ENCODE peak calls at places on chromosomes 12 and 14, in seven cellular contexts. W, G, F, K, I, Q and X are unnamed samples.

GRCh38 chr14:101111620-101112290 is 208.2 kb upstream of the RTL1 start:
- DNase-seq in Q (no peak), F (no peak), I (no peak), K (no peak), G (no peak), W (no peak), X (no peak)

GRCh38 chr12:111398530-111398929 is 7.2 kb upstream of the SH2B3 start:
- DNase-seq in Q (no peak), K (no peak), I (no peak), W (no peak), G (no peak), F (no peak), X (no peak)

GRCh38 chr14:61750708-61751474 is 11.3 kb upstream of the SNAPC1 start:
- DNase-seq in W (peak; percentile 73), K (peak; percentile 59), I (peak; percentile 89), F (peak; percentile 18), G (peak; percentile 64), Q (no peak), X (peak; percentile 76)

GRCh38 chr14:96614528-96614927 is 112.3 kb downstream of the PAPOLA start:
- DNase-seq in W (no peak), G (no peak), I (no peak), Q (no peak), K (no peak), F (no peak), X (no peak)

GRCh38 chr14:95314609-95315008 is 5.1 kb downstream of the CLMN start:
- DNase-seq in Q (peak; percentile 58), W (no peak), I (peak; percentile 72), G (no peak), K (no peak), F (no peak), X (no peak)

GRCh38 chr14:20684662-20685456 is 499 bp downstream of the RNASE4 start:
- DNase-seq in Q (no peak), G (no peak), K (no peak), W (peak; percentile 4), I (no peak), F (no peak), X (peak; percentile 45)

GRCh38 chr14:84465890-84466289 is 1064.1 kb upstream of the FLRT2 start:
- DNase-seq in G (no peak), W (no peak), K (no peak), I (no peak), F (no peak), Q (peak; percentile 78), X (peak; percentile 43)

GRCh38 chr14:54981698-54982097 is 45.2 kb downstream of the WDHD1 start:
- DNase-seq in F (no peak), I (no peak), G (no peak), Q (no peak), W (no peak), K (no peak), X (no peak)

GRCh38 chr12:19856389-19856788 is 417.1 kb downstream of the AEBP2 start:
- DNase-seq in Q (no peak), K (no peak), W (no peak), G (no peak), F (no peak), I (no peak), X (no peak)